ENCODE peak calls at places on chromosomes 16 and 17, in nine cellular contexts. W is stimulated activated CD8-positive, alpha-beta memory T cell treated with anti-CD3 and anti-CD28 coated beads, Interleukin-2, amount 100 ng/mL, for 1 hour; K is substantia nigra; V is kidney glomerular epithelial cell; N is GM18507; M is GM03348; G is HT1080; H is T-cell; Q is lung. L is an unnamed sample.
A peak's percentile ranks its signal among the peaks of the same experiment; 100 is the strongest.

GRCh38 chr17:79349506-79350400 is 261.1 kb downstream of the RBFOX3 start:
- DNase-seq in W (no peak), K (no peak), V (no peak), N (no peak), M (no peak), G (no peak), H (no peak), Q (no peak), L (no peak)

GRCh38 chr16:65426484-65426883 is 304.6 kb upstream of the CDH11 start:
- DNase-seq in W (no peak), K (no peak), V (no peak), N (no peak), M (no peak), G (no peak), H (no peak), Q (no peak), L (no peak)

GRCh38 chr17:34720760-34721159 is 141.4 kb downstream of the TMEM132E start:
- DNase-seq in W (no peak), K (no peak), V (no peak), N (no peak), M (no peak), G (peak; percentile 94), H (no peak), Q (no peak), L (no peak)

GRCh38 chr17:76957600-76958464 is 89.6 kb downstream of the MGAT5B start:
- DNase-seq in W (no peak), K (no peak), V (no peak), N (no peak), M (peak; percentile 60), G (no peak), H (no peak), Q (no peak), L (no peak)

GRCh38 chr17:36778458-36778857 is 158.8 kb upstream of the LHX1 start:
- DNase-seq in W (no peak), K (no peak), V (peak; percentile 83), N (no peak), M (no peak), G (no peak), H (no peak), Q (no peak), L (no peak)

GRCh38 chr17:40361063-40361924 is 3.2 kb downstream of the GJD3 start:
- DNase-seq in W (no peak), K (no peak), V (no peak), N (no peak), M (no peak), G (no peak), H (no peak), Q (no peak), L (no peak)

GRCh38 chr17:4573682-4574081 is 10.6 kb upstream of the SMTNL2 start:
- DNase-seq in W (no peak), K (no peak), V (peak; percentile 3), N (no peak), M (no peak), G (no peak), H (peak; percentile 24), Q (no peak), L (peak; percentile 60)

GRCh38 chr17:33291248-33292183 is 1.6 kb downstream of the ASIC2 start:
- DNase-seq in W (no peak), K (no peak), V (no peak), N (no peak), M (peak; percentile 27), G (no peak), H (no peak), Q (no peak), L (no peak)

GRCh38 chr16:67389911-67390815 is 3.1 kb downstream of the TPPP3 start:
- DNase-seq in W (no peak), K (peak; percentile 51), V (no peak), N (no peak), M (no peak), G (no peak), H (no peak), Q (no peak), L (no peak)

GRCh38 chr16:51159296-51159695 is 8.2 kb upstream of the SALL1 start:
- DNase-seq in W (no peak), K (no peak), V (no peak), N (no peak), M (no peak), G (no peak), H (no peak), Q (no peak), L (no peak)

GRCh38 chr17:30961213-30962188 is 9.3 kb upstream of the RNF135 start:
- DNase-seq in W (no peak), K (no peak), V (peak; percentile 82), N (no peak), M (no peak), G (peak; percentile 10), H (no peak), Q (no peak), L (peak; percentile 7)